ENCODE peak calls at places on chromosomes 11 and 22, in five cellular contexts. E is uterus; D is effector memory CD4-positive, alpha-beta T cell; F is DMS 273 treated with DMSO at 0.1 percent for 48 hours; V is hippocampal formation. G is an unnamed sample.

GRCh38 chr11:134356656-134357544 is 25.1 kb downstream of the GLB1L2 start:
- DNase-seq in E (no peak), D (no peak), V (no peak), F (no peak), G (no peak)

GRCh38 chr11:14021738-14022137 is 59.2 kb downstream of the SPON1 start:
- DNase-seq in V (no peak), D (no peak), F (no peak), E (no peak), G (no peak)

GRCh38 chr11:113281052-113281725 is 33.2 kb upstream of the TTC12 start:
- DNase-seq in V (no peak), D (no peak), F (no peak), E (no peak), G (no peak)

GRCh38 chr11:92531051-92531747 is 306.6 kb downstream of the FAT3 start:
- DNase-seq in D (no peak), F (no peak), V (no peak), E (no peak), G (no peak)

GRCh38 chr22:47587861-47588582 is 825.6 kb downstream of the TBC1D22A start:
- DNase-seq in V (no peak), E (no peak), D (no peak), F (no peak), G (no peak)

GRCh38 chr11:124415356-124415923 is 9.2 kb downstream of the OR8B4 start:
- DNase-seq in F (peak), V (no peak), E (no peak), D (no peak), G (no peak)

GRCh38 chr11:3197878-3198528 is 20.6 kb downstream of the MRGPRG start:
- DNase-seq in F (no peak), D (no peak), V (no peak), E (no peak), G (no peak)

GRCh38 chr22:20748820-20749428 is 25.0 kb upstream of the SERPIND1 start:
- DNase-seq in D (no peak), E (no peak), V (no peak), F (no peak), G (no peak)

GRCh38 chr11:47923667-47924066 is 56.7 kb upstream of the PTPRJ start:
- DNase-seq in E (no peak), F (no peak), V (no peak), D (no peak), G (no peak)

GRCh38 chr11:8601376-8602133 is 7.5 kb upstream of the STK33 start:
- DNase-seq in V (no peak), F (no peak), D (no peak), E (no peak), G (no peak)